ENCODE peak calls at places on chromosomes 4 and X, in four cellular contexts. Q is dorsolateral prefrontal cortex, I is endodermal cell, D is cardiac fibroblast. C is an unnamed sample.

GRCh38 chr4:143773998-143774898 is 73.8 kb upstream of the FREM3 start:
- DNase-seq in I (peak), D (peak), Q (no peak), C (no peak)

GRCh38 chr4:118746251-118746919 is 61.2 kb downstream of the METTL14 start:
- DNase-seq in I (no peak), D (no peak), Q (no peak), C (no peak)

GRCh38 chrX:133335027-133335426 is 80.3 kb downstream of the GPC4 start:
- DNase-seq in I (no peak), D (peak), Q (no peak), C (peak)

GRCh38 chr4:70443329-70443728 is 28.7 kb upstream of the MUC7 start:
- DNase-seq in Q (no peak), I (no peak), D (no peak), C (no peak)

GRCh38 chrX:110853610-110854009 is 58.0 kb upstream of the CHRDL1 start:
- DNase-seq in Q (no peak), I (peak), D (peak), C (no peak)

GRCh38 chr4:112038861-112039260 is 106.4 kb upstream of the FAM241A start:
- DNase-seq in I (no peak), Q (no peak), D (no peak), C (no peak)

GRCh38 chrX:21845096-21845495 is 5.7 kb downstream of the MBTPS2 start:
- DNase-seq in Q (no peak), D (no peak), I (no peak), C (no peak)

GRCh38 chr4:186580669-186581068 is 25.3 kb upstream of the MTNR1A start:
- DNase-seq in D (no peak), I (no peak), Q (no peak), C (no peak)

GRCh38 chrX:134891652-134892051 is 99.1 kb upstream of the SMIM10 start:
- DNase-seq in Q (no peak), I (no peak), D (no peak), C (no peak)

GRCh38 chr4:181685911-181686310 is 557.3 kb upstream of the TENM3 start:
- DNase-seq in I (no peak), D (peak), Q (no peak), C (peak)

GRCh38 chrX:107146670-107147069 is 28.0 kb upstream of the RBM41 start:
- DNase-seq in D (no peak), I (no peak), Q (no peak), C (no peak)

GRCh38 chr4:55247521-55247920 is 98.5 kb upstream of the SRD5A3 start:
- DNase-seq in I (no peak), D (no peak), Q (no peak), C (no peak)

GRCh38 chrX:40095588-40096394 is 2.0 kb downstream of the BCOR start:
- DNase-seq in D (peak), Q (no peak), I (peak), C (no peak)

GRCh38 chr4:1373892-1374705 is 27.1 kb downstream of the UVSSA start:
- DNase-seq in I (peak), Q (no peak), D (no peak), C (no peak)

GRCh38 chr4:176539785-176540175 is 220.0 kb downstream of the SPCS3 start:
- DNase-seq in Q (no peak), D (no peak), I (no peak), C (no peak)

GRCh38 chrX:85052636-85053343 is 49.1 kb downstream of the APOOL start:
- DNase-seq in I (no peak), Q (no peak), D (peak), C (peak)

GRCh38 chr4:173057906-173058305 is 110.7 kb upstream of the GALNT7 start:
- DNase-seq in I (no peak), D (no peak), Q (no peak), C (no peak)

GRCh38 chrX:119181491-119181890 is 53.9 kb upstream of the KIAA1210 start:
- DNase-seq in D (peak), Q (no peak), I (peak), C (no peak)

GRCh38 chrX:43096830-43097229 is 318.9 kb upstream of the PPP1R2C start:
- DNase-seq in Q (no peak), I (no peak), D (no peak), C (no peak)

GRCh38 chrX:38804481-38805293 is 3.4 kb downstream of the MID1IP1 start:
- DNase-seq in D (peak), Q (no peak), I (peak), C (no peak)

GRCh38 chr4:53490161-53490915 is 100.9 kb downstream of the LNX1 start:
- DNase-seq in D (peak), Q (no peak), I (no peak), C (no peak)

GRCh38 chr4:130026185-130026584 is 930.2 kb downstream of the C4orf33 start:
- DNase-seq in D (no peak), I (peak), Q (no peak), C (no peak)

GRCh38 chrX:123422875-123423274 is 238.8 kb downstream of the GRIA3 start:
- DNase-seq in I (peak), Q (peak), D (peak), C (no peak)

GRCh38 chr4:127400736-127401346 is 231.9 kb upstream of the INTU start:
- DNase-seq in D (peak), Q (no peak), I (peak), C (peak)

GRCh38 chr4:42396361-42397255 is 680 bp upstream of the SHISA3 start:
- DNase-seq in Q (no peak), D (no peak), I (peak), C (no peak)

GRCh38 chrX:22343192-22343591 is 70.5 kb downstream of the CBLL2 start:
- DNase-seq in D (no peak), I (no peak), Q (no peak), C (no peak)

GRCh38 chrX:95248386-95248785 is 1436.3 kb upstream of the DIAPH2 start:
- DNase-seq in I (no peak), D (no peak), Q (no peak), C (no peak)

GRCh38 chr4:9762823-9763475 is 18.5 kb upstream of the DRD5 start:
- DNase-seq in I (peak), Q (peak), D (peak), C (peak)

GRCh38 chr4:154490589-154491340 is 834 bp downstream of the DCHS2 start:
- DNase-seq in Q (no peak), I (no peak), D (no peak), C (no peak)

GRCh38 chr4:145956288-145956890 is 17.8 kb upstream of the ZNF827 start:
- DNase-seq in Q (no peak), I (peak), D (peak), C (no peak)

GRCh38 chr4:124931050-124931449 is 218.5 kb upstream of the ANKRD50 start:
- DNase-seq in Q (no peak), I (no peak), D (peak), C (no peak)

GRCh38 chr4:68572653-68573052 is 3.5 kb downstream of the UGT2B17 start:
- DNase-seq in D (no peak), Q (no peak), I (no peak), C (no peak)

GRCh38 chrX:13658602-13659001 is 5.7 kb downstream of the TCEANC start:
- DNase-seq in D (peak), I (no peak), Q (no peak), C (no peak)

GRCh38 chr4:95998311-95998710 is 158.4 kb downstream of the PDHA2 start:
- DNase-seq in I (no peak), Q (no peak), D (peak), C (no peak)

GRCh38 chr4:37858877-37859276 is 32.0 kb upstream of the TBC1D1 start:
- DNase-seq in I (no peak), D (peak), Q (no peak), C (no peak)

GRCh38 chr4:17997129-17997528 is 24.4 kb downstream of the LCORL start:
- DNase-seq in Q (no peak), I (no peak), D (no peak), C (no peak)

GRCh38 chr4:45453258-45453841 is 670.5 kb downstream of the GABRG1 start:
- DNase-seq in D (peak), I (peak), Q (no peak), C (no peak)

GRCh38 chr4:57190651-57191481 is 80.7 kb upstream of the IGFBP7 start:
- DNase-seq in D (peak), Q (no peak), I (peak), C (no peak)

GRCh38 chrX:10039821-10040793 is 72.9 kb downstream of the CLDN34 start:
- DNase-seq in I (no peak), Q (no peak), D (no peak), C (no peak)

GRCh38 chr4:171594293-171594692 is 218.9 kb upstream of the GALNTL6 start:
- DNase-seq in I (peak), D (no peak), Q (no peak), C (no peak)

GRCh38 chr4:3766791-3767561 is 791 bp downstream of the ADRA2C start:
- DNase-seq in I (peak), Q (no peak), D (no peak), C (no peak)
- TF ChIP-seq CTCF in I (peak), Q (no peak), D (no peak), C (no peak)

DNA sequence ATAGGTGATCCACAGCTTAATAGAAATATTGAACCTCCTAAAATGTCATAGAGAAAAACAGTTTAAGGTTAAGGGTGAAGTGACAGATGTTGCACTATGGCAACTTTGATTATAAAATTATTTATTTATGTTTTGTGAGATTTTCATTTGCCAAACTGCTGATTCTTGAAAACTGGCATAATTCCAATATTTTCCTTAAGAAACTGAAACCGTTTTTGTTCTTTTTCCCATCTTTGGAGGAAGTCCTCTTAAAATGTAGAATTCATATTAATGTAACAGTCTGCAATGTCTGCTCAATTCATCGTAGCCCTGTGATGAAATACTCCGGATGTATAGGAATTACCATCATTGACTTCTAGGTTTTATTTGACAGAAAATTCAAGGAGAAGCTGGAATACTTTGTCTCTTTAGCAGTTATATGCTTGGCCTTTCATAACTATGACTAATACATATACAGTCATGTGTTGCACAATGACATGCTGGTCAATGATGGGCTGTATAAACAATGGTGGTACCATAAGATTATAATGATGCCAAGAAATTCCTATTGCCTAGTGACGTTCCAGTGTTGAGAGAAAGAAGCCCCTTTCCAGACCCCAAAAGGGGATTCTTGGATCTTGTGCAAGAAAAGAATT is 185.0 kb upstream of the GPRIN3 start:
- DNase-seq in I (no peak), D (peak), Q (no peak), C (peak)
- H3K4me3 ChIP-seq in I (no peak), D (peak), Q (no peak), C (no peak)

GRCh38 chr4:15673337-15673736 is 8.3 kb upstream of the FAM200B start:
- DNase-seq in I (no peak), D (no peak), Q (no peak), C (no peak)

GRCh38 chr4:15676039-15676438 is 5.6 kb upstream of the FAM200B start:
- DNase-seq in D (no peak), Q (no peak), I (no peak), C (no peak)

GRCh38 chr4:15674926-15675325 is 6.7 kb upstream of the FAM200B start:
- DNase-seq in I (no peak), D (no peak), Q (no peak), C (no peak)

GRCh38 chr4:15676899-15677298 is 4.7 kb upstream of the FAM200B start:
- DNase-seq in D (no peak), I (no peak), Q (no peak), C (no peak)

GRCh38 chr4:15675363-15675762 is 6.3 kb upstream of the FAM200B start:
- DNase-seq in I (no peak), D (no peak), Q (no peak), C (no peak)
- TF ChIP-seq CTCF in I (peak), D (no peak), Q (no peak), C (no peak)

DNA sequence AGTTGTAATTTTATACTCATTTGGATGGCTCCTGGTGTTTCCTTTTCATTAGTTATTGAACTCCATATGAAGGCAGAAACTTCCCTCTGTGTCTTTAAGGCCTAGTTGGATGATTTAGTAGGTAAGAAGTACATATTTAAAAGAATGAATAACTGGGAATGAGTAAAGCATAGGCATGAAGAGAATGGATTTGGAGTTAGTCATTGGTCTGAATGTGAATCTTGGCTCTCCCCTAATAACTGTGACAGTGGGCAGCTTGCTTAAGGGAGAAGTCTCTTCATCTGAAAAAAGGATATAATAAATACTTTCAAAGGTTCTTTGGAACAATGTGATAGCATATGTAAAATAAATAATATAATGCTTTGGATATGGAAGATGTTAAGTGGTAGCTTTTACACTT is 13.2 kb downstream of the SNX25 start:
- DNase-seq in Q (no peak), D (no peak), I (no peak), C (peak)
- H3K4me3 ChIP-seq in Q (no peak), D (no peak), I (no peak), C (no peak)

GRCh38 chr4:107380836-107381438 is 339.1 kb downstream of the PAPSS1 start:
- DNase-seq in Q (no peak), D (no peak), I (no peak), C (no peak)
- TF ChIP-seq CTCF in Q (no peak), D (no peak), I (peak), C (no peak)

GRCh38 chr4:184805462-184806245 is 20.1 kb downstream of the ACSL1 start:
- DNase-seq in I (peak), Q (peak), D (peak), C (no peak)
- H3K4me3 ChIP-seq in I (no peak), Q (peak), D (no peak), C (no peak)

GRCh38 chr4:8110071-8110986 is 48.3 kb downstream of the ABLIM2 start:
- DNase-seq in D (peak), Q (no peak), I (peak), C (no peak)
- TF ChIP-seq CTCF in D (peak), Q (no peak), I (peak), C (peak)

DNA sequence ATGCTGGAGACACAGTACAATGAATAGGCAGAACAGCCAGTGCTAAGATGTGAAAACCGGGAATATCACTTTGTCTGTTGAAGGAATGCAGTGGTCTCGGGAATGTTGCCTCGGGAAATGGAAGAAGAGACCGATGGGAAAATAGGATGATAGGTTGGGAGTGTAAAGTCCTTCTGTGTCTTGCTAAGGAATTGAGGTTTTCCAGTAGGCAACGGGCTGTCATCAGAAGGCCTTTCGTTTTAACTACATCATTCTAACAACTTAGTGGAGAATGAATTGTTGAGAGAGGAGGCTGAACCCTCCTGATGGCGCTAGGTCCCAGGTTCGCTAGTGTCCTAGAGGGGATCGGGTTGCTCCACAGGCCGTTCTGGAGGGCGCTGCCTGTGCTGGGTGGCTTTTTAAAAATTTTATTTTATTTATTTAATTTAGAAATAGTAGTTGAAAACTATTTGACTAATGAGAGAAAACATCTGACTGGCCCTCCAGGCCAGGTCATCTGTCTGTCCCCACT is 735 bp downstream of the VBP1 start:
- DNase-seq in D (peak), Q (no peak), I (peak), C (no peak)
- H3K4me3 ChIP-seq in D (peak), Q (peak), I (peak), C (peak)

DNA sequence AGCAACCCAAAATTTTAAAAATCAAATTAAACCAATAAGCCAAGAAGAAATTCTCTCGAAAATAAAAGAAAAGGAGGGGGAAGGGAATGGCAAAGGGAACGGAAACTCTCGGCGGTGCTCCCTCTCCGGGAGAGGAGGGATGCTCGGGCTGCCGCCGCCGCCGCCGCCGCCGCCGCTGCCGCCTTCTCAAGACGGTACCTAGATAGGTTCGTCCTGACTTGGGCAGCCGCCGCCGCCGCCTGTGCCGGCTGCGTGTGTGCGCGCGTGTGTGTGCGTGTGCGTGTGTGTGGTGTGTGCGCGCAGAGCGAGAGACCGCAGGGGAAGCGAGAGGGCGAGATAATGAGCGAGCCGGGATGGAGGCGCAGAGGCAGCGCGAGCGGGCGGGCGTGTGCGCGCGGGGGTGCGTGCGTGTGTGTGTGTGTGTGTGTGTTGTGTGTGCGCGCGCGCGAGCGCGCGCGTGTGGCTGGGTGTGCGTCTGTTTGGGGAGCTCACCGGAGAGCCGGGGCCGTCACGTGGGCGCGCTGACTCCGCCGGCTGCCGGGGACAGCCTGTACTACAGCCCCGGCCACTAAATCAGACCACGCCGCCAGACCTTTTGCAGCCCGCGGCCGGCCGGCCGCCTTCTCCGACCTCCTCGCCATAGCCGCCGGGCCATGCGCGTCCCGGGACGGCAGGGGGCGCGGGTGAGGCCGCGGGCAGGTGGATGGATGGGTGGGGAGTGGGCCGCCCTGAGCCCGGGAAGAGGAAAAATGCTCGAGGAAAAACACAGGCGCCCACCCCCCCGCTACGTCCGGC is 111.6 kb downstream of the DHX15 start:
- DNase-seq in I (peak), D (peak), Q (peak), C (no peak)
- TF ChIP-seq CTCF in I (peak), D (peak), Q (peak), C (peak)

C was measured in AG09309.